ENCODE peak calls at places on chromosomes 1 and 21, in seven cellular contexts. G, T, E, U, X, C and N are unnamed samples.

GRCh38 chr1:206556047-206556747 is 48.9 kb downstream of the RASSF5 start:
- DNase-seq in E (no peak), G (no peak), X (peak; percentile 44), U (no peak), C (no peak), T (no peak), N (no peak)

GRCh38 chr1:8970870-8971337 is 25.2 kb downstream of the CA6 start:
- DNase-seq in T (peak; percentile 61), G (no peak), E (no peak), C (no peak), U (no peak), X (peak; percentile 51), N (no peak)

GRCh38 chr1:228885845-228886244 is 150.6 kb downstream of the RHOU start:
- DNase-seq in T (no peak), X (no peak), C (no peak), E (no peak), U (no peak), G (no peak), N (no peak)

GRCh38 chr1:212281589-212281988 is 3.6 kb upstream of the PPP2R5A start:
- DNase-seq in C (no peak), E (no peak), X (no peak), G (no peak), T (no peak), U (peak; percentile 88), N (no peak)

GRCh38 chr1:113137563-113137962 is 64.6 kb downstream of the LRIG2 start:
- DNase-seq in T (no peak), X (no peak), E (no peak), G (no peak), U (no peak), C (no peak), N (no peak)

GRCh38 chr1:203743101-203743501 is 21.9 kb upstream of the LAX1 start:
- DNase-seq in G (no peak), T (no peak), X (no peak), E (no peak), C (peak; percentile 27), U (no peak), N (no peak)

GRCh38 chr1:23779826-23780371 is 1.7 kb downstream of the PITHD1 start:
- DNase-seq in C (no peak), X (no peak), E (no peak), G (no peak), T (no peak), U (peak; percentile 67), N (no peak)

GRCh38 chr1:13807213-13807612 is 107.2 kb downstream of the PRDM2 start:
- DNase-seq in G (no peak), U (peak; percentile 27), E (no peak), T (no peak), X (no peak), C (no peak), N (no peak)

GRCh38 chr1:206633708-206634121 is 1.6 kb upstream of the DYRK3 start:
- DNase-seq in E (no peak), U (peak; percentile 94), X (no peak), G (no peak), T (no peak), C (peak; percentile 42), N (peak; percentile 81)

DNA sequence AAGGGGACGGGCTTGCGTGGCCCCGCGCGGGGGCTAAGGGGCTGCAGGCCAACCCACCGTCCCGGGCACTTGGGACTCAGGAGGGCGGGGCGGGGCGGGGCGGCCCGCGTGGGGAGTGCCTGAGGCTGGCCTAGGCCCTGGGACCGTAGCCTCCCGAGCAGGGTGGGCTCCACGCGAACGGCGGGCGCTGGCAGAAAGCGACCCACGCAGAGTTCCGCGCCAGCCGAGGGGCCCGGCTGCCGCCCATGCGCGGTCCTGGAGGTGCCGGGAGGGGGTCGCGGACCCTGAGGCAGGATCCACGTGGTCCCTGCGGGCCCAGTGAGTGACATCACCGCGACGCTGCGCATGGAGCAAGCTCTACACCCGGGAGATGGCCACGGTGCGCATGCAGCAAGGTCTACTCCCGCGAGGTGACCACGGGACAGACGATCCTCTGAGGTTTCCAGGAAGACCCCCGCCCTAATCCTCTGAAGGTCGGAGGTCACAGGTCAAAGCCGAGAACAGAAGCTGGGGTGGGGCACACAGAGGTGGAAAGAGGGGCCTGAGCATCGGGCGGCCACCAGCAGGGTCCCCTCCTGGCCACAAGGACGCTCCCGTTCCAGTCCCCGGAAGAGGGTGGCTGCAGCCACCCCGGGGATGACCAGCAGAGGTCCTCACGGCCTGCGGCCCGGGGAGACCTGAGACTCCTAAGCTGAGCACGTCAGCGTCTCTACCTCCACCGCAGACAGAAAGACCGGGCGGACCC is 13.5 kb upstream of the SLC19A1 start:
- DNase-seq in G (peak; percentile 69), X (peak; percentile 60), T (peak; percentile 31), U (peak; percentile 74), C (peak; percentile 54), E (peak; percentile 66), N (peak; percentile 81)
- H3K27ac ChIP-seq in G (peak overlapping the region; percentile 79), X (peak overlapping the region; percentile 45), T (peak overlapping the region; percentile 15), U (peak overlapping the region; percentile 47), C (peak overlapping the region; percentile 76), E (peak overlapping the region; percentile 79), N (peak overlapping the region; percentile 44)

DNA sequence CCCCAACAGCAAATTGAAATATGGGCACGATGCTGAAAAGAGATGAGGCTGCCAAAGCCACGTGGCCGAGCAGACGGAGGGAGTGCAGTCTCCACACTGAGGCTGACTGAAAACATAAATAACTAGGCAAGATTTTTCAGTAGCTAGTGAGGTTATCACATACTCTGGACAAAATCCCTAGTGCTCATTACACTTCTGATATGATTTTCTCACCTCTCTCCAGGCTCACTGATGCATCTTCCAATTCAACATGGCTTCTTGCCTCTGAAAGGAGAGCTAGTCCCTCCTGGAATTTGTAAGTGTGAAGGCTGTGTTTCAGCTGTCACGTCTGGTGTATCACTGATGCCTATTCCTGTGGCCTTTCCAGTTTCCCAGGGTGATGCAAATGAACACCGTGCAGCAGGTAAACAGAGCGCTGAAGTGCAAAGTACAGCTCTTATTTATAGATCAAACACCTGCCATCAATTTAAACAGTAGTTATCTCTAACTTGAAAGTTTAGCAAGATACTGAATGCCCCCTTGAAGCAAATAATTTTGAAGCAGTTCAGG is 656.1 kb downstream of the KIF26B start:
- DNase-seq in G (no peak), T (no peak), U (no peak), X (no peak), C (no peak), E (no peak), N (no peak)
- H3K4me1 ChIP-seq in G (peaks cover 6% of the 10 kb centered on the region), T (no peaks in the 10 kb centered on the region), U (no peaks in the 10 kb centered on the region), X (no peaks in the 10 kb centered on the region), C (no peaks in the 10 kb centered on the region), E (no peaks in the 10 kb centered on the region), N (no peaks in the 10 kb centered on the region)

GRCh38 chr1:16349847-16350406 is 2.4 kb downstream of the FBXO42 start:
- DNase-seq in G (no peak), E (no peak), U (no peak), X (no peak), T (no peak), C (no peak), N (no peak)
- H3K27ac ChIP-seq in G (no peak overlapping the region), E (no peak overlapping the region), U (no peak overlapping the region), X (no peak overlapping the region), T (no peak overlapping the region), C (peak overlapping the region; percentile 87), N (peak overlapping the region; percentile 65)

GRCh38 chr1:107048255-107048654 is 8.2 kb upstream of the PRMT6 start:
- DNase-seq in T (no peak), C (no peak), G (no peak), X (no peak), U (no peak), E (no peak), N (no peak)

GRCh38 chr1:107051266-107051665 is 5.2 kb upstream of the PRMT6 start:
- DNase-seq in U (no peak), X (no peak), G (no peak), C (no peak), E (no peak), T (no peak), N (no peak)

GRCh38 chr1:107047602-107048001 is 8.9 kb upstream of the PRMT6 start:
- DNase-seq in U (no peak), G (no peak), E (no peak), T (no peak), C (no peak), X (no peak), N (no peak)
- H3K4me1 ChIP-seq in U (no peaks in the 10 kb centered on the region), G (no peaks in the 10 kb centered on the region), E (no peaks in the 10 kb centered on the region), T (no peaks in the 10 kb centered on the region), C (no peaks in the 10 kb centered on the region), X (no peaks in the 10 kb centered on the region), N (no peaks in the 10 kb centered on the region)

DNA sequence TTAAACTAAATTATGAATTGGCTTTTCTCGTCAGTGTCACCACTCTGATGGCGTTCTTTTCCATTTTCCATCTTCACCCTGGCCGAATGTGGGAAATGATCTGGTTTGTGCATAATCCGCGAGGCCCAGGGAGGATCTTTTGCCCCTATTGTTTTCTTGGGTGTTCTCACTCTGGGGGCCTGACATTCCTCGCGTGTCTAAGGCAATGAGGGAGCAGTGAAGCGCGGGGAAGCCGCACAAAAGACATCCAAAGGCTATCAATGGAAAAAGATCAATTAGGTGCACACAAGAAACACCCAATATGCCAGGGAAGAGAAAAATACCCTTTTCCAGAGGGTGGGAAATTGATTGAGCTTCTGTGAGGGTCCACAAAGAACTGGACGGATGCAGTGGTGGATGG is 966 bp upstream of the C1orf21 start:
- DNase-seq in X (no peak), E (no peak), T (no peak), U (no peak), G (no peak), C (no peak), N (no peak)
- H3K27ac ChIP-seq in X (no peak overlapping the region), E (peak overlapping the region; percentile 91), T (no peak overlapping the region), U (peak overlapping the region; percentile 72), G (peak overlapping the region; percentile 87), C (peak overlapping the region; percentile 81), N (no peak overlapping the region)

GRCh38 chr1:41516168-41516961 is 31.9 kb upstream of the EDN2 start:
- DNase-seq in C (peak; percentile 88), G (peak; percentile 89), X (peak; percentile 58), E (peak; percentile 87), T (peak; percentile 38), U (peak; percentile 87), N (no peak)
- H3K4me1 ChIP-seq in C (peaks cover 15% of the 10 kb centered on the region), G (peaks cover 18% of the 10 kb centered on the region), X (no peaks in the 10 kb centered on the region), E (peaks cover 3% of the 10 kb centered on the region), T (peaks cover 4% of the 10 kb centered on the region), U (no peaks in the 10 kb centered on the region), N (peaks cover 9% of the 10 kb centered on the region)

GRCh38 chr1:184650177-184650866 is 104.3 kb downstream of the EDEM3 start:
- DNase-seq in X (no peak), U (no peak), E (no peak), T (no peak), C (no peak), G (no peak), N (no peak)
- H3K27ac ChIP-seq in X (no peak overlapping the region), U (no peak overlapping the region), E (no peak overlapping the region), T (no peak overlapping the region), C (peak overlapping the region; percentile 73), G (no peak overlapping the region), N (no peak overlapping the region)